ENCODE peak calls at places on chromosomes 4 and X, in nine cellular contexts. L is MCF 10A, Q is cardiac muscle cell, M is endothelial cell, E is testis, J is left ventricle myocardium inferior, A is AG09319, C is fibroblast of lung, R is kidney. X is an unnamed sample.

GRCh38 chrX:52082578-52082977 is 13.6 kb upstream of the MAGED4B start:
- DNase-seq in L (no peak), Q (peak; percentile 14), M (no peak), E (no peak), J (no peak), A (no peak), C (peak; percentile 67), R (no peak), X (no peak)

GRCh38 chr4:185656467-185656890 is 121.2 kb upstream of the PDLIM3 start:
- DNase-seq in L (no peak), Q (peak; percentile 75), M (no peak), E (no peak), J (peak; percentile 47), A (no peak), C (peak; percentile 63), R (peak; percentile 80), X (no peak)

GRCh38 chr4:186170966-186171365 is 20.4 kb upstream of the CYP4V2 start:
- DNase-seq in L (no peak), Q (no peak), M (no peak), E (no peak), J (no peak), A (no peak), C (no peak), R (no peak), X (no peak)

GRCh38 chr4:165563851-165564250 is 185.0 kb downstream of the CPE start:
- DNase-seq in L (peak; percentile 38), Q (no peak), M (no peak), E (no peak), J (no peak), A (no peak), C (peak; percentile 64), R (no peak), X (no peak)

GRCh38 chr4:101346312-101346561 is 1.1 kb downstream of the PPP3CA start:
- DNase-seq in L (no peak), Q (no peak), M (no peak), E (peak; percentile 58), J (no peak), A (no peak), C (no peak), R (no peak), X (no peak)

GRCh38 chrX:136880003-136880451 is 498 bp downstream of the RBMX start:
- DNase-seq in L (no peak), Q (peak; percentile 21), M (peak; percentile 12), E (peak; percentile 33), J (peak; percentile 20), A (no peak), C (no peak), R (peak; percentile 78), X (no peak)

GRCh38 chr4:128775916-128776315 is 33.6 kb upstream of the JADE1 start:
- DNase-seq in L (no peak), Q (no peak), M (no peak), E (no peak), J (no peak), A (no peak), C (no peak), R (no peak), X (no peak)

GRCh38 chr4:2964077-2964471 is 703 bp downstream of the GRK4 start:
- DNase-seq in L (no peak), Q (no peak), M (no peak), E (no peak), J (no peak), A (no peak), C (no peak), R (no peak), X (no peak)

GRCh38 chr4:63558709-63559108 is 850.5 kb downstream of the TECRL start:
- DNase-seq in L (no peak), Q (no peak), M (no peak), E (no peak), J (no peak), A (no peak), C (no peak), R (no peak), X (no peak)

GRCh38 chrX:149208285-149208684 is 296.8 kb downstream of the IDS start:
- DNase-seq in L (no peak), Q (no peak), M (no peak), E (no peak), J (no peak), A (no peak), C (no peak), R (no peak), X (no peak)

GRCh38 chrX:112704226-112704625 is 24.5 kb upstream of the LHFPL1 start:
- DNase-seq in L (no peak), Q (no peak), M (no peak), E (no peak), J (no peak), A (no peak), C (no peak), R (no peak), X (no peak)

GRCh38 chr4:168183717-168184571 is 91.6 kb downstream of the ANXA10 start:
- DNase-seq in L (peak; percentile 50), Q (peak; percentile 59), M (no peak), E (no peak), J (no peak), A (peak; percentile 10), C (peak; percentile 39), R (no peak), X (no peak)

GRCh38 chr4:104942990-104943758 is 203.5 kb upstream of the TET2 start:
- DNase-seq in L (no peak), Q (peak; percentile 25), M (no peak), E (no peak), J (no peak), A (no peak), C (peak; percentile 59), R (no peak), X (no peak)

GRCh38 chr4:82776925-82777542 is 21.6 kb downstream of the SCD5 start:
- DNase-seq in L (peak; percentile 37), Q (peak; percentile 39), M (no peak), E (no peak), J (no peak), A (peak; percentile 32), C (peak; percentile 88), R (no peak), X (no peak)

GRCh38 chrX:153827903-153828302 is 2.4 kb downstream of the PDZD4 start:
- DNase-seq in L (no peak), Q (no peak), M (no peak), E (no peak), J (no peak), A (no peak), C (no peak), R (no peak), X (no peak)

GRCh38 chr4:89549907-89550306 is 242.3 kb upstream of the GPRIN3 start:
- DNase-seq in L (peak; percentile 66), Q (peak; percentile 70), M (no peak), E (no peak), J (no peak), A (peak; percentile 71), C (no peak), R (no peak), X (no peak)

GRCh38 chr4:159029481-159029880 is 73.4 kb upstream of the RAPGEF2 start:
- DNase-seq in L (no peak), Q (no peak), M (no peak), E (no peak), J (no peak), A (no peak), C (no peak), R (no peak), X (no peak)

GRCh38 chrX:148500428-148501120 is at the start of gene AFF2:
- DNase-seq in L (peak; percentile 2), Q (peak; percentile 17), M (peak; percentile 35), E (peak; percentile 55), J (peak; percentile 20), A (no peak), C (peak; percentile 24), R (peak; percentile 78), X (peak; percentile 50)

DNA sequence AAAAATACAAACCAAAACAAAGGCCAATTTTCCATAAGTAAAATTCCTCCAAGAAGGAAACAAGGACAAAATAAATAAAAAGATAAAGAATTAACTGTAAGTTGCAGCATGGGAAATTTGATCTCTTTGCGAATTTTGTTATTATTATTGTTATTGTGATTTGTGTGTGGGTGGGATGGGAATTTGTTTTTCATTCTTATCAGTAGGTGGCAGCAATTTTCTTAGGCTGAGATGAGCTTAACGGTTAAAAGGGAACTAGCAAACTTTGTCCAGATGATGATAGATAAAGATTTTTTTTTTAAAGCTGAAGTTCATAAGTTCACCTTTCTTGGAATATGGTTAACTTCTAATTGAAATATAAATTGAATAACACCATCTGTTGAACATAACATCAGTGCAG is 83.2 kb upstream of the IL1RAPL2 start:
- DNase-seq in L (peak; percentile 13), Q (no peak), M (no peak), E (no peak), J (no peak), A (no peak), C (no peak), R (no peak), X (no peak)
- TF ChIP-seq CTCF in L (peak; percentile 17), Q (no peak), M (no peak), E (no peak), J (no peak), A (no peak), C (no peak), R (no peak), X (no peak)

GRCh38 chr4:86895692-86896488 is 3.7 kb upstream of the C4orf36 start:
- DNase-seq in L (peak; percentile 83), Q (peak; percentile 85), M (peak; percentile 21), E (peak; percentile 27), J (no peak), A (no peak), C (peak; percentile 64), R (no peak), X (no peak)

GRCh38 chr4:86893136-86893535 is 914 bp upstream of the C4orf36 start:
- DNase-seq in L (no peak), Q (no peak), M (no peak), E (no peak), J (no peak), A (no peak), C (no peak), R (no peak), X (no peak)

GRCh38 chr4:86894465-86894864 is 2.2 kb upstream of the C4orf36 start:
- DNase-seq in L (peak; percentile 16), Q (no peak), M (no peak), E (no peak), J (no peak), A (no peak), C (peak; percentile 36), R (no peak), X (no peak)

GRCh38 chr4:86892639-86892965 is 380 bp upstream of the C4orf36 start:
- DNase-seq in L (no peak), Q (no peak), M (no peak), E (no peak), J (no peak), A (no peak), C (no peak), R (no peak), X (no peak)

GRCh38 chr4:86891785-86892638 is at the start of gene C4orf36:
- DNase-seq in L (peak; percentile 86), Q (peak; percentile 54), M (peak; percentile 56), E (peak; percentile 74), J (peak; percentile 50), A (no peak), C (peak; percentile 48), R (peak; percentile 95), X (peak; percentile 60)
- TF ChIP-seq CTCF in L (no peak), Q (no peak), M (no peak), E (no peak), J (no peak), A (no peak), C (no peak), R (no peak), X (no peak)

GRCh38 chrX:54439967-54440871 is at the start of gene TSR2:
- DNase-seq in L (peak; percentile 82), Q (peak; percentile 90), M (peak; percentile 71), E (peak; percentile 91), J (peak; percentile 79), A (peak; percentile 49), C (peak; percentile 88), R (peak; percentile 92), X (peak; percentile 48)
- TF ChIP-seq CTCF in L (no peak), Q (peak; percentile 40), M (no peak), E (no peak), J (no peak), A (no peak), C (no peak), R (peak; percentile 5), X (no peak)

GRCh38 chr4:55183926-55184599 is 58.7 kb upstream of the KDR start:
- DNase-seq in L (peak; percentile 90), Q (peak; percentile 97), M (no peak), E (no peak), J (no peak), A (peak; percentile 37), C (peak; percentile 97), R (no peak), X (no peak)
- TF ChIP-seq CTCF in L (no peak), Q (no peak), M (no peak), E (no peak), J (no peak), A (no peak), C (no peak), R (no peak), X (no peak)

X was measured in mesothelial cell of epicardium.